ENCODE peak calls at places on chromosomes 1 and 21, in four cellular contexts. C is stromal cell of bone marrow; F is GM12865; G is stimulated activated CD4-positive, alpha-beta T cell treated with anti-CD3 and anti-CD28 coated beads, Interleukin-4, amount 100 ng/mL, for 1 hour. K is an unnamed sample.

GRCh38 chr1:82491301-82491986 is 690.7 kb downstream of the ADGRL2 start:
- DNase-seq in C (peak), G (no peak), F (no peak), K (no peak)

GRCh38 chr1:201678264-201679101 is 139.6 kb downstream of the NAV1 start:
- DNase-seq in C (no peak), F (no peak), G (no peak), K (no peak)

GRCh38 chr1:31800677-31800967 is 15.2 kb downstream of the SPOCD1 start:
- DNase-seq in G (no peak), C (no peak), F (no peak), K (no peak)

GRCh38 chr1:72000809-72001208 is 281.5 kb downstream of the NEGR1 start:
- DNase-seq in G (no peak), F (peak), C (no peak), K (no peak)

GRCh38 chr1:206985162-206985749 is 15.0 kb upstream of the FCAMR start:
- DNase-seq in G (no peak), C (no peak), F (no peak), K (no peak)

GRCh38 chr21:41601573-41602371 is 93.8 kb upstream of the TMPRSS2 start:
- DNase-seq in G (no peak), F (peak), C (no peak), K (no peak)

GRCh38 chr1:248905662-248905948 is 430 bp upstream of the PGBD2 start:
- DNase-seq in C (no peak), F (no peak), G (no peak), K (no peak)

GRCh38 chr1:182249201-182249676 is 142.4 kb downstream of the GLUL start:
- DNase-seq in F (peak), C (no peak), G (peak), K (peak)

GRCh38 chr1:245156041-245156735 is 1.4 kb downstream of the KIF26B start:
- DNase-seq in G (peak), C (peak), F (peak), K (peak)

GRCh38 chr1:42419449-42419848 is 36.4 kb downstream of the ZMYND12 start:
- DNase-seq in F (no peak), G (no peak), C (no peak), K (no peak)

GRCh38 chr1:162987866-162988265 is 81.3 kb upstream of the RGS4 start:
- DNase-seq in F (no peak), G (no peak), C (no peak), K (no peak)

GRCh38 chr1:14948112-14948652 is 205.4 kb upstream of the TMEM51 start:
- DNase-seq in C (no peak), F (no peak), G (no peak), K (no peak)

GRCh38 chr1:68409426-68409825 is 40.3 kb downstream of the RPE65 start:
- DNase-seq in F (no peak), C (peak), G (no peak), K (no peak)

GRCh38 chr1:58162952-58163550 is 383.5 kb downstream of the OMA1 start:
- DNase-seq in C (peak), G (no peak), F (peak), K (no peak)

GRCh38 chr1:186615332-186615731 is 64.9 kb downstream of the PTGS2 start:
- DNase-seq in F (no peak), C (no peak), G (no peak), K (no peak)

GRCh38 chr21:41895643-41896493 is 16.7 kb upstream of the PRDM15 start:
- DNase-seq in F (peak), G (peak), C (peak), K (peak)

GRCh38 chr1:245155186-245156040 is 628 bp downstream of the KIF26B start:
- DNase-seq in C (no peak), F (no peak), G (peak), K (peak)

GRCh38 chr1:78277253-78277652 is 213.5 kb upstream of the PTGFR start:
- DNase-seq in C (peak), G (no peak), F (peak), K (peak)

GRCh38 chr1:60765204-60765603 is 317.2 kb upstream of the NFIA start:
- DNase-seq in C (peak), F (peak), G (no peak), K (no peak)

GRCh38 chr1:47658161-47658920 is 220.5 kb downstream of the FOXD2 start:
- DNase-seq in C (no peak), F (no peak), G (no peak), K (no peak)

GRCh38 chr1:171948491-171948890 is 107.2 kb downstream of the DNM3 start:
- DNase-seq in C (no peak), F (no peak), G (no peak), K (no peak)

K was measured in GM20000.